ENCODE peak calls at places on chromosome 2, in nine cellular contexts. One of them, this sample, is unnamed.

GRCh38 chr2:165067958-165068612 is 112.8 kb upstream of the SLC38A11 start:
- DNase-seq in NCI-H510A: peak
- DNase-seq in B cell: no peak
- DNase-seq in amygdala: peak
- DNase-seq in IMR-90: peak
- DNase-seq in WTC11: peak
- DNase-seq in AG09319: no peak
- DNase-seq in neural crest cell: peak
- DNase-seq in AML-193: no peak
- DNase-seq in this sample: peak

GRCh38 chr2:158586491-158586890 is 129.7 kb downstream of the PKP4 start:
- DNase-seq in AG09319: peak
- DNase-seq in WTC11: no peak
- DNase-seq in AML-193: no peak
- DNase-seq in B cell: no peak
- DNase-seq in neural crest cell: no peak
- DNase-seq in amygdala: no peak
- DNase-seq in IMR-90: peak
- DNase-seq in NCI-H510A: no peak
- DNase-seq in this sample: no peak

GRCh38 chr2:102114851-102115497 is 27.6 kb upstream of the IL1R1 start:
- DNase-seq in WTC11: no peak
- DNase-seq in amygdala: no peak
- DNase-seq in NCI-H510A: no peak
- DNase-seq in neural crest cell: no peak
- DNase-seq in IMR-90: peak
- DNase-seq in B cell: no peak
- DNase-seq in AG09319: no peak
- DNase-seq in AML-193: no peak
- DNase-seq in this sample: no peak

GRCh38 chr2:174776223-174776622 is 12.0 kb upstream of the CHRNA1 start:
- DNase-seq in B cell: peak
- DNase-seq in amygdala: no peak
- DNase-seq in WTC11: peak
- DNase-seq in AG09319: no peak
- DNase-seq in AML-193: no peak
- DNase-seq in NCI-H510A: no peak
- DNase-seq in IMR-90: no peak
- DNase-seq in neural crest cell: no peak
- DNase-seq in this sample: peak

GRCh38 chr2:9154061-9154460 is 52.6 kb upstream of the ASAP2 start:
- DNase-seq in neural crest cell: no peak
- DNase-seq in amygdala: no peak
- DNase-seq in WTC11: no peak
- DNase-seq in AML-193: no peak
- DNase-seq in AG09319: no peak
- DNase-seq in IMR-90: no peak
- DNase-seq in NCI-H510A: no peak
- DNase-seq in B cell: no peak
- DNase-seq in this sample: no peak

GRCh38 chr2:213202006-213202405 is 50.6 kb upstream of the IKZF2 start:
- DNase-seq in WTC11: no peak
- DNase-seq in amygdala: no peak
- DNase-seq in B cell: no peak
- DNase-seq in AML-193: no peak
- DNase-seq in IMR-90: no peak
- DNase-seq in NCI-H510A: no peak
- DNase-seq in AG09319: no peak
- DNase-seq in neural crest cell: no peak
- DNase-seq in this sample: no peak

GRCh38 chr2:238987352-238987981 is 139.6 kb downstream of the TWIST2 start:
- DNase-seq in NCI-H510A: no peak
- DNase-seq in neural crest cell: no peak
- DNase-seq in AML-193: no peak
- DNase-seq in AG09319: peak
- DNase-seq in WTC11: no peak
- DNase-seq in B cell: no peak
- DNase-seq in IMR-90: no peak
- DNase-seq in amygdala: no peak
- DNase-seq in this sample: no peak

GRCh38 chr2:223601932-223602676 is at the start of gene SCG2:
- DNase-seq in B cell: peak
- DNase-seq in IMR-90: peak
- DNase-seq in amygdala: peak
- DNase-seq in NCI-H510A: peak
- DNase-seq in neural crest cell: peak
- DNase-seq in AG09319: peak
- DNase-seq in AML-193: peak
- DNase-seq in WTC11: peak
- DNase-seq in this sample: peak

GRCh38 chr2:114714316-114714715 is 271.9 kb downstream of the DPP10 start:
- DNase-seq in AML-193: no peak
- DNase-seq in AG09319: no peak
- DNase-seq in neural crest cell: no peak
- DNase-seq in WTC11: no peak
- DNase-seq in B cell: no peak
- DNase-seq in NCI-H510A: no peak
- DNase-seq in IMR-90: no peak
- DNase-seq in amygdala: no peak
- DNase-seq in this sample: no peak

GRCh38 chr2:157124731-157125130 is 132.8 kb upstream of the GALNT5 start:
- DNase-seq in IMR-90: no peak
- DNase-seq in B cell: no peak
- DNase-seq in neural crest cell: no peak
- DNase-seq in AML-193: no peak
- DNase-seq in WTC11: no peak
- DNase-seq in amygdala: no peak
- DNase-seq in NCI-H510A: no peak
- DNase-seq in AG09319: no peak
- DNase-seq in this sample: no peak

GRCh38 chr2:6909431-6910385 is 7.5 kb upstream of the RNF144A start:
- DNase-seq in AML-193: peak
- DNase-seq in AG09319: no peak
- DNase-seq in WTC11: no peak
- DNase-seq in B cell: peak
- DNase-seq in IMR-90: no peak
- DNase-seq in neural crest cell: no peak
- DNase-seq in amygdala: no peak
- DNase-seq in NCI-H510A: no peak
- DNase-seq in this sample: peak

GRCh38 chr2:139992078-139992477 is 1211.9 kb upstream of the NXPH2 start:
- DNase-seq in neural crest cell: no peak
- DNase-seq in amygdala: no peak
- DNase-seq in NCI-H510A: no peak
- DNase-seq in IMR-90: no peak
- DNase-seq in WTC11: peak
- DNase-seq in AG09319: no peak
- DNase-seq in B cell: no peak
- DNase-seq in AML-193: no peak
- DNase-seq in this sample: peak

GRCh38 chr2:159939946-159940345 is 122.5 kb downstream of the PLA2R1 start:
- DNase-seq in IMR-90: peak
- DNase-seq in neural crest cell: no peak
- DNase-seq in amygdala: no peak
- DNase-seq in B cell: peak
- DNase-seq in WTC11: no peak
- DNase-seq in AML-193: peak
- DNase-seq in NCI-H510A: no peak
- DNase-seq in AG09319: no peak
- DNase-seq in this sample: peak

GRCh38 chr2:34825671-34826070 is 1226.6 kb upstream of the FAM98A start:
- DNase-seq in AG09319: no peak
- DNase-seq in amygdala: no peak
- DNase-seq in B cell: no peak
- DNase-seq in IMR-90: no peak
- DNase-seq in AML-193: no peak
- DNase-seq in neural crest cell: no peak
- DNase-seq in WTC11: no peak
- DNase-seq in NCI-H510A: no peak
- DNase-seq in this sample: no peak

GRCh38 chr2:130345611-130346010 is 2.9 kb downstream of the IMP4 start:
- DNase-seq in AML-193: no peak
- DNase-seq in neural crest cell: no peak
- DNase-seq in amygdala: no peak
- DNase-seq in IMR-90: no peak
- DNase-seq in WTC11: no peak
- DNase-seq in AG09319: no peak
- DNase-seq in B cell: no peak
- DNase-seq in NCI-H510A: no peak
- DNase-seq in this sample: no peak

GRCh38 chr2:175004980-175005832 is at the start of gene CHN1:
- DNase-seq in WTC11: peak
- DNase-seq in AML-193: no peak
- DNase-seq in IMR-90: peak
- DNase-seq in NCI-H510A: peak
- DNase-seq in B cell: peak
- DNase-seq in AG09319: peak
- DNase-seq in amygdala: peak
- DNase-seq in neural crest cell: peak
- DNase-seq in this sample: peak

GRCh38 chr2:64273524-64274398 is 129.5 kb upstream of the PELI1 start:
- DNase-seq in neural crest cell: no peak
- DNase-seq in amygdala: no peak
- DNase-seq in WTC11: no peak
- DNase-seq in AG09319: peak
- DNase-seq in IMR-90: peak
- DNase-seq in AML-193: peak
- DNase-seq in B cell: no peak
- DNase-seq in NCI-H510A: no peak
- DNase-seq in this sample: peak

GRCh38 chr2:30446602-30447148 is 371 bp upstream of the LCLAT1 start:
- DNase-seq in AG09319: no peak
- DNase-seq in AML-193: no peak
- DNase-seq in neural crest cell: no peak
- DNase-seq in B cell: no peak
- DNase-seq in WTC11: no peak
- DNase-seq in amygdala: no peak
- DNase-seq in IMR-90: no peak
- DNase-seq in NCI-H510A: no peak
- DNase-seq in this sample: no peak

GRCh38 chr2:206231669-206232286 is 42.7 kb upstream of the ZDBF2 start:
- DNase-seq in IMR-90: no peak
- DNase-seq in WTC11: no peak
- DNase-seq in amygdala: no peak
- DNase-seq in AG09319: no peak
- DNase-seq in neural crest cell: no peak
- DNase-seq in B cell: no peak
- DNase-seq in NCI-H510A: no peak
- DNase-seq in AML-193: no peak
- DNase-seq in this sample: no peak

GRCh38 chr2:48940606-48941005 is 185.1 kb upstream of the LHCGR start:
- DNase-seq in NCI-H510A: no peak
- DNase-seq in neural crest cell: no peak
- DNase-seq in AG09319: no peak
- DNase-seq in amygdala: no peak
- DNase-seq in WTC11: no peak
- DNase-seq in AML-193: no peak
- DNase-seq in B cell: no peak
- DNase-seq in IMR-90: no peak
- DNase-seq in this sample: peak

GRCh38 chr2:53632714-53633113 is 134.9 kb upstream of the CHAC2 start:
- DNase-seq in neural crest cell: no peak
- DNase-seq in IMR-90: peak
- DNase-seq in B cell: no peak
- DNase-seq in WTC11: no peak
- DNase-seq in AG09319: peak
- DNase-seq in NCI-H510A: no peak
- DNase-seq in AML-193: no peak
- DNase-seq in amygdala: no peak
- DNase-seq in this sample: no peak

GRCh38 chr2:144328933-144329332 is 191.0 kb downstream of the ZEB2 start:
- DNase-seq in NCI-H510A: no peak
- DNase-seq in WTC11: no peak
- DNase-seq in AG09319: no peak
- DNase-seq in AML-193: no peak
- DNase-seq in IMR-90: no peak
- DNase-seq in B cell: no peak
- DNase-seq in neural crest cell: no peak
- DNase-seq in amygdala: no peak
- DNase-seq in this sample: no peak

GRCh38 chr2:64283015-64283570 is 138.9 kb upstream of the PELI1 start:
- DNase-seq in AG09319: no peak
- DNase-seq in IMR-90: no peak
- DNase-seq in amygdala: no peak
- DNase-seq in neural crest cell: no peak
- DNase-seq in B cell: no peak
- DNase-seq in WTC11: no peak
- DNase-seq in AML-193: no peak
- DNase-seq in NCI-H510A: no peak
- DNase-seq in this sample: no peak

GRCh38 chr2:607172-607571 is 70.0 kb downstream of the TMEM18 start:
- DNase-seq in NCI-H510A: no peak
- DNase-seq in WTC11: no peak
- DNase-seq in IMR-90: no peak
- DNase-seq in B cell: no peak
- DNase-seq in AG09319: no peak
- DNase-seq in AML-193: no peak
- DNase-seq in amygdala: no peak
- DNase-seq in neural crest cell: no peak
- DNase-seq in this sample: no peak

GRCh38 chr2:70871398-70872211 is 36.0 kb upstream of the CD207 start:
- DNase-seq in B cell: peak
- DNase-seq in WTC11: peak
- DNase-seq in AML-193: peak
- DNase-seq in amygdala: peak
- DNase-seq in neural crest cell: peak
- DNase-seq in NCI-H510A: peak
- DNase-seq in IMR-90: peak
- DNase-seq in AG09319: peak
- DNase-seq in this sample: peak

GRCh38 chr2:85106489-85107180 is 26.6 kb upstream of the TCF7L1 start:
- DNase-seq in neural crest cell: no peak
- DNase-seq in AML-193: no peak
- DNase-seq in B cell: no peak
- DNase-seq in NCI-H510A: no peak
- DNase-seq in WTC11: no peak
- DNase-seq in IMR-90: peak
- DNase-seq in amygdala: no peak
- DNase-seq in AG09319: no peak
- DNase-seq in this sample: no peak

This sample was measured in SK-MEL-5.